ENCODE peak calls at places on chromosomes 5 and 9, in seven cellular contexts. One of them, this sample, is unnamed.

GRCh38 chr5:107617052-107617451 is 53.7 kb downstream of the EFNA5 start:
- DNase-seq in dorsolateral prefrontal cortex: no peak
- DNase-seq in CD8-positive, alpha-beta memory T cell: no peak
- DNase-seq in left ventricle myocardium inferior: no peak
- DNase-seq in pancreas: no peak
- DNase-seq in hepatocyte: no peak
- DNase-seq in right atrium auricular region: no peak
- DNase-seq in this sample: no peak

GRCh38 chr5:171926311-171926710 is 80.1 kb downstream of the FBXW11 start:
- DNase-seq in hepatocyte: no peak
- DNase-seq in right atrium auricular region: no peak
- DNase-seq in pancreas: no peak
- DNase-seq in left ventricle myocardium inferior: no peak
- DNase-seq in CD8-positive, alpha-beta memory T cell: no peak
- DNase-seq in dorsolateral prefrontal cortex: no peak
- DNase-seq in this sample: no peak

GRCh38 chr9:136741885-136742568 is 713 bp downstream of the LCN10 start:
- DNase-seq in pancreas: no peak
- DNase-seq in CD8-positive, alpha-beta memory T cell: no peak
- DNase-seq in dorsolateral prefrontal cortex: no peak
- DNase-seq in left ventricle myocardium inferior: no peak
- DNase-seq in hepatocyte: no peak
- DNase-seq in right atrium auricular region: no peak
- DNase-seq in this sample: no peak

GRCh38 chr5:76547242-76547890 is 75.8 kb downstream of the F2RL2 start:
- DNase-seq in CD8-positive, alpha-beta memory T cell: peak
- DNase-seq in right atrium auricular region: no peak
- DNase-seq in dorsolateral prefrontal cortex: no peak
- DNase-seq in pancreas: no peak
- DNase-seq in left ventricle myocardium inferior: no peak
- DNase-seq in hepatocyte: peak
- DNase-seq in this sample: no peak

GRCh38 chr5:80255425-80255751 is 460 bp downstream of the SERINC5 start:
- DNase-seq in pancreas: peak
- DNase-seq in left ventricle myocardium inferior: peak
- DNase-seq in hepatocyte: peak
- DNase-seq in right atrium auricular region: peak
- DNase-seq in CD8-positive, alpha-beta memory T cell: no peak
- DNase-seq in dorsolateral prefrontal cortex: peak
- DNase-seq in this sample: peak

GRCh38 chr5:1779782-1780620 is 19.6 kb downstream of the MRPL36 start:
- DNase-seq in left ventricle myocardium inferior: no peak
- DNase-seq in right atrium auricular region: no peak
- DNase-seq in pancreas: peak
- DNase-seq in CD8-positive, alpha-beta memory T cell: no peak
- DNase-seq in dorsolateral prefrontal cortex: no peak
- DNase-seq in hepatocyte: no peak
- DNase-seq in this sample: no peak

GRCh38 chr5:8683528-8683927 is 814.6 kb downstream of the MTRR start:
- DNase-seq in left ventricle myocardium inferior: no peak
- DNase-seq in hepatocyte: no peak
- DNase-seq in CD8-positive, alpha-beta memory T cell: no peak
- DNase-seq in right atrium auricular region: no peak
- DNase-seq in pancreas: no peak
- DNase-seq in dorsolateral prefrontal cortex: no peak
- DNase-seq in this sample: no peak

GRCh38 chr9:15642369-15642962 is 89.6 kb downstream of the CCDC171 start:
- DNase-seq in hepatocyte: peak
- DNase-seq in right atrium auricular region: no peak
- DNase-seq in left ventricle myocardium inferior: no peak
- DNase-seq in dorsolateral prefrontal cortex: no peak
- DNase-seq in pancreas: no peak
- DNase-seq in CD8-positive, alpha-beta memory T cell: no peak
- DNase-seq in this sample: peak

GRCh38 chr9:5438301-5439162 is 807 bp upstream of the PLGRKT start:
- DNase-seq in right atrium auricular region: no peak
- DNase-seq in left ventricle myocardium inferior: no peak
- DNase-seq in hepatocyte: peak
- DNase-seq in pancreas: no peak
- DNase-seq in CD8-positive, alpha-beta memory T cell: peak
- DNase-seq in dorsolateral prefrontal cortex: no peak
- DNase-seq in this sample: no peak

GRCh38 chr5:169785731-169786130 is 148.7 kb downstream of the DOCK2 start:
- DNase-seq in hepatocyte: no peak
- DNase-seq in dorsolateral prefrontal cortex: no peak
- DNase-seq in CD8-positive, alpha-beta memory T cell: no peak
- DNase-seq in pancreas: no peak
- DNase-seq in right atrium auricular region: no peak
- DNase-seq in left ventricle myocardium inferior: no peak
- DNase-seq in this sample: no peak
- H3K27ac ChIP-seq in hepatocyte: no peak
- H3K27ac ChIP-seq in dorsolateral prefrontal cortex: no peak
- H3K27ac ChIP-seq in CD8-positive, alpha-beta memory T cell: no peak
- H3K27ac ChIP-seq in pancreas: no peak
- H3K27ac ChIP-seq in right atrium auricular region: no peak
- H3K27ac ChIP-seq in left ventricle myocardium inferior: no peak
- H3K27ac ChIP-seq in this sample: no peak

DNA sequence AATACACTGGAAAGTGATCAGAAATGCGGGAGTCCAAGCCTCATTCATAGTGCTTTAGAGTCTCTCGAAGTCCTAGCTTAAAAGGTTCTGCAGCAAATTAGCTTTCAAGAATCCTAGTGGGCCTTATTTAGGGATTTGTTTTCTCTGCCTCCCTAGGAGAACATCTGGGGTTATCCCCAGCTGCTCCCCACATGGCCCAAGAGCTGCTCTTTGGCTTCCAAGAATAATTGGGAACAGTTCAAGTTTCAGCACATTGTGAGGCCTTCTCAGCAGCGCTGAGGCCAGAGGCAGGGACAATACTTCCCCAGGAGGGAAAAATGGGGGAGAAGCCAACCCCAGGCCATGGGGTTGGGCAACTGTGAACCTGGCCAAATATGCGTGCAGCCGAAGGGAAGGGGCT is 108.7 kb downstream of the LIFR start:
- DNase-seq in pancreas: no peak
- DNase-seq in left ventricle myocardium inferior: peak
- DNase-seq in hepatocyte: no peak
- DNase-seq in dorsolateral prefrontal cortex: no peak
- DNase-seq in CD8-positive, alpha-beta memory T cell: no peak
- DNase-seq in right atrium auricular region: no peak
- DNase-seq in this sample: no peak
- H3K27ac ChIP-seq in pancreas: no peak
- H3K27ac ChIP-seq in left ventricle myocardium inferior: peak
- H3K27ac ChIP-seq in hepatocyte: no peak
- H3K27ac ChIP-seq in dorsolateral prefrontal cortex: no peak
- H3K27ac ChIP-seq in CD8-positive, alpha-beta memory T cell: no peak
- H3K27ac ChIP-seq in right atrium auricular region: no peak
- H3K27ac ChIP-seq in this sample: no peak

GRCh38 chr5:10564838-10565784 is 1.2 kb downstream of the ANKRD33B start:
- DNase-seq in dorsolateral prefrontal cortex: no peak
- DNase-seq in pancreas: peak
- DNase-seq in right atrium auricular region: no peak
- DNase-seq in left ventricle myocardium inferior: peak
- DNase-seq in hepatocyte: no peak
- DNase-seq in CD8-positive, alpha-beta memory T cell: no peak
- DNase-seq in this sample: no peak
- H3K27ac ChIP-seq in dorsolateral prefrontal cortex: peak
- H3K27ac ChIP-seq in pancreas: no peak
- H3K27ac ChIP-seq in right atrium auricular region: peak
- H3K27ac ChIP-seq in left ventricle myocardium inferior: peak
- H3K27ac ChIP-seq in hepatocyte: no peak
- H3K27ac ChIP-seq in CD8-positive, alpha-beta memory T cell: no peak
- H3K27ac ChIP-seq in this sample: peak

GRCh38 chr9:85433046-85433445 is 308.7 kb downstream of the AGTPBP1 start:
- DNase-seq in hepatocyte: no peak
- DNase-seq in CD8-positive, alpha-beta memory T cell: no peak
- DNase-seq in pancreas: no peak
- DNase-seq in dorsolateral prefrontal cortex: no peak
- DNase-seq in left ventricle myocardium inferior: no peak
- DNase-seq in right atrium auricular region: peak
- DNase-seq in this sample: no peak
- H3K27ac ChIP-seq in hepatocyte: no peak
- H3K27ac ChIP-seq in CD8-positive, alpha-beta memory T cell: no peak
- H3K27ac ChIP-seq in pancreas: no peak
- H3K27ac ChIP-seq in dorsolateral prefrontal cortex: no peak
- H3K27ac ChIP-seq in left ventricle myocardium inferior: no peak
- H3K27ac ChIP-seq in right atrium auricular region: no peak
- H3K27ac ChIP-seq in this sample: no peak

GRCh38 chr5:5218396-5218795 is 78.3 kb downstream of the ADAMTS16 start:
- DNase-seq in dorsolateral prefrontal cortex: no peak
- DNase-seq in right atrium auricular region: no peak
- DNase-seq in pancreas: no peak
- DNase-seq in left ventricle myocardium inferior: no peak
- DNase-seq in CD8-positive, alpha-beta memory T cell: no peak
- DNase-seq in hepatocyte: no peak
- DNase-seq in this sample: no peak

GRCh38 chr5:5221731-5222130 is 81.6 kb downstream of the ADAMTS16 start:
- DNase-seq in CD8-positive, alpha-beta memory T cell: no peak
- DNase-seq in left ventricle myocardium inferior: no peak
- DNase-seq in pancreas: no peak
- DNase-seq in hepatocyte: no peak
- DNase-seq in dorsolateral prefrontal cortex: no peak
- DNase-seq in right atrium auricular region: no peak
- DNase-seq in this sample: no peak

GRCh38 chr5:5219541-5219940 is 79.4 kb downstream of the ADAMTS16 start:
- DNase-seq in CD8-positive, alpha-beta memory T cell: no peak
- DNase-seq in left ventricle myocardium inferior: no peak
- DNase-seq in pancreas: no peak
- DNase-seq in dorsolateral prefrontal cortex: no peak
- DNase-seq in hepatocyte: no peak
- DNase-seq in right atrium auricular region: no peak
- DNase-seq in this sample: no peak

GRCh38 chr5:5217371-5217770 is 77.2 kb downstream of the ADAMTS16 start:
- DNase-seq in left ventricle myocardium inferior: no peak
- DNase-seq in pancreas: no peak
- DNase-seq in dorsolateral prefrontal cortex: no peak
- DNase-seq in right atrium auricular region: no peak
- DNase-seq in hepatocyte: no peak
- DNase-seq in CD8-positive, alpha-beta memory T cell: no peak
- DNase-seq in this sample: no peak

GRCh38 chr5:5220896-5221295 is 80.8 kb downstream of the ADAMTS16 start:
- DNase-seq in hepatocyte: no peak
- DNase-seq in left ventricle myocardium inferior: no peak
- DNase-seq in pancreas: no peak
- DNase-seq in dorsolateral prefrontal cortex: no peak
- DNase-seq in right atrium auricular region: no peak
- DNase-seq in CD8-positive, alpha-beta memory T cell: no peak
- DNase-seq in this sample: no peak
- H3K27ac ChIP-seq in hepatocyte: no peak
- H3K27ac ChIP-seq in left ventricle myocardium inferior: no peak
- H3K27ac ChIP-seq in pancreas: no peak
- H3K27ac ChIP-seq in dorsolateral prefrontal cortex: no peak
- H3K27ac ChIP-seq in right atrium auricular region: no peak
- H3K27ac ChIP-seq in CD8-positive, alpha-beta memory T cell: no peak
- H3K27ac ChIP-seq in this sample: no peak

GRCh38 chr9:121962421-121962820 is 130.7 kb downstream of the TTLL11 start:
- DNase-seq in pancreas: no peak
- DNase-seq in CD8-positive, alpha-beta memory T cell: no peak
- DNase-seq in right atrium auricular region: no peak
- DNase-seq in hepatocyte: no peak
- DNase-seq in left ventricle myocardium inferior: no peak
- DNase-seq in dorsolateral prefrontal cortex: no peak
- DNase-seq in this sample: peak
- H3K27ac ChIP-seq in pancreas: no peak
- H3K27ac ChIP-seq in CD8-positive, alpha-beta memory T cell: no peak
- H3K27ac ChIP-seq in right atrium auricular region: no peak
- H3K27ac ChIP-seq in hepatocyte: no peak
- H3K27ac ChIP-seq in left ventricle myocardium inferior: no peak
- H3K27ac ChIP-seq in dorsolateral prefrontal cortex: no peak
- H3K27ac ChIP-seq in this sample: peak

GRCh38 chr5:18799482-18800128 is 1165.3 kb downstream of the TAF11L14 start:
- DNase-seq in pancreas: no peak
- DNase-seq in dorsolateral prefrontal cortex: no peak
- DNase-seq in CD8-positive, alpha-beta memory T cell: no peak
- DNase-seq in hepatocyte: no peak
- DNase-seq in left ventricle myocardium inferior: no peak
- DNase-seq in right atrium auricular region: no peak
- DNase-seq in this sample: no peak
- H3K27ac ChIP-seq in pancreas: no peak
- H3K27ac ChIP-seq in dorsolateral prefrontal cortex: no peak
- H3K27ac ChIP-seq in CD8-positive, alpha-beta memory T cell: no peak
- H3K27ac ChIP-seq in hepatocyte: no peak
- H3K27ac ChIP-seq in left ventricle myocardium inferior: no peak
- H3K27ac ChIP-seq in right atrium auricular region: no peak
- H3K27ac ChIP-seq in this sample: no peak

DNA sequence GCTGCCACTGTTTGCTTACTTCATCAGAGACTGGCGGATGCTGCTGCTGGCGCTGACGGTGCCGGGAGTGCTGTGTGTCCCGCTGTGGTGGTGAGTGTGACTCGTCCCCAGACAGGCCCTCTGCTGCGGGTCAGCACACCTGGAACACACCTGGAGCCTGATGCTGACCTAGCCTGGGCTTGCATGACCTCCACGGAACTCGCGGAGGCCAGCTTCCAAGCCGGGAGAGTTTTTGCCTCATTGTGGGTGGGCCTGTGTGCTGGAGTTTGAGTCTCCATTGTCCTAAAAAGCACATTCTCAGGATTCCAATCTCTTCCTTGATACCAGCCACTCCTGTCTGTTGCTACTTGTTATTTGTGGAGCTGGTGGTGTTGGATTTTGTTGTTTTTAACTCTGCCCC is 28.1 kb downstream of the SLC22A4 start:
- DNase-seq in left ventricle myocardium inferior: no peak
- DNase-seq in pancreas: no peak
- DNase-seq in dorsolateral prefrontal cortex: no peak
- DNase-seq in hepatocyte: no peak
- DNase-seq in CD8-positive, alpha-beta memory T cell: no peak
- DNase-seq in right atrium auricular region: no peak
- DNase-seq in this sample: no peak
- H3K27ac ChIP-seq in left ventricle myocardium inferior: no peak
- H3K27ac ChIP-seq in pancreas: no peak
- H3K27ac ChIP-seq in dorsolateral prefrontal cortex: no peak
- H3K27ac ChIP-seq in hepatocyte: no peak
- H3K27ac ChIP-seq in CD8-positive, alpha-beta memory T cell: no peak
- H3K27ac ChIP-seq in right atrium auricular region: no peak
- H3K27ac ChIP-seq in this sample: peak